ENCODE peak calls at places on chromosomes 16 and 17, in five cellular contexts. X, U, Y, E and L are unnamed samples.

GRCh38 chr16:69888005-69888560 is 63.1 kb upstream of the CLEC18A start:
- DNase-seq in E (no peak), U (no peak), X (no peak), Y (no peak), L (no peak)

GRCh38 chr17:29699283-29699682 is 76.6 kb upstream of the CORO6 start:
- DNase-seq in X (no peak), Y (no peak), U (no peak), E (no peak), L (no peak)

GRCh38 chr16:87484487-87485331 is 8.1 kb downstream of the ZCCHC14 start:
- DNase-seq in E (no peak), X (no peak), U (no peak), Y (no peak), L (no peak)

GRCh38 chr16:72937916-72938315 is 110.0 kb downstream of the ZFHX3 start:
- DNase-seq in U (no peak), Y (no peak), E (no peak), X (peak; percentile 27), L (no peak)

GRCh38 chr17:74776990-74777389 is 845 bp upstream of the NAT9 start:
- DNase-seq in X (no peak), E (no peak), U (no peak), Y (no peak), L (no peak)

GRCh38 chr17:75814900-75815373 is 29.3 kb downstream of the UNC13D start:
- DNase-seq in E (no peak), U (peak; percentile 24), Y (no peak), X (no peak), L (no peak)

GRCh38 chr17:75826561-75827290 is 17.5 kb downstream of the UNC13D start:
- DNase-seq in X (no peak), Y (no peak), U (no peak), E (no peak), L (no peak)

GRCh38 chr17:76262732-76263344 is 2.3 kb upstream of the UBALD2 start:
- DNase-seq in E (no peak), Y (no peak), X (peak; percentile 85), U (peak; percentile 40), L (no peak)

GRCh38 chr16:72124761-72125634 is 31.4 kb downstream of the DHX38 start:
- DNase-seq in E (peak; percentile 29), U (peak; percentile 61), X (peak; percentile 86), Y (peak; percentile 79), L (peak; percentile 19)

GRCh38 chr16:55809386-55809785 is 23.5 kb downstream of the CES1 start:
- DNase-seq in Y (no peak), U (no peak), X (no peak), E (no peak), L (no peak)

GRCh38 chr16:23215435-23215834 is 32.9 kb downstream of the SCNN1G start:
- DNase-seq in Y (no peak), X (no peak), E (no peak), U (no peak), L (no peak)

GRCh38 chr17:49809056-49809455 is 20.6 kb downstream of the KAT7 start:
- DNase-seq in Y (no peak), X (no peak), U (no peak), E (no peak), L (no peak)

GRCh38 chr16:78628526-78628925 is 529.1 kb downstream of the WWOX start:
- DNase-seq in Y (no peak), E (no peak), X (no peak), U (no peak), L (no peak)

GRCh38 chr16:68066763-68067162 is 18.4 kb upstream of the NFATC3 start:
- DNase-seq in E (no peak), U (no peak), X (no peak), Y (no peak), L (no peak)

GRCh38 chr16:28210979-28211505 is 723 bp downstream of the XPO6 start:
- DNase-seq in X (peak; percentile 81), Y (peak; percentile 47), U (peak; percentile 79), E (peak; percentile 47), L (peak; percentile 43)

GRCh38 chr17:30235386-30236296 is at the start of gene SLC6A4:
- DNase-seq in Y (no peak), E (no peak), U (no peak), X (no peak), L (no peak)

GRCh38 chr16:86664518-86665318 is 86.4 kb downstream of the FOXL1 start:
- DNase-seq in Y (no peak), E (no peak), X (peak; percentile 82), U (no peak), L (no peak)

GRCh38 chr17:7215652-7216139 is 3.9 kb downstream of the DLG4 start:
- DNase-seq in U (no peak), E (no peak), X (no peak), Y (no peak), L (no peak)

GRCh38 chr16:50440991-50441390 is 72.2 kb upstream of the BRD7 start:
- DNase-seq in Y (no peak), U (no peak), E (no peak), X (no peak), L (no peak)

GRCh38 chr17:79778504-79779087 is 648 bp downstream of the CBX2 start:
- DNase-seq in U (peak; percentile 60), E (no peak), Y (peak; percentile 61), X (no peak), L (no peak)

GRCh38 chr17:58085039-58085715 is 2.0 kb downstream of the DYNLL2 start:
- DNase-seq in Y (no peak), U (no peak), X (no peak), E (no peak), L (no peak)

GRCh38 chr17:50406578-50406977 is 9.3 kb upstream of the LRRC59 start:
- DNase-seq in Y (no peak), E (no peak), X (no peak), U (no peak), L (no peak)

GRCh38 chr16:8773537-8773936 is 23.9 kb downstream of the TMEM186 start:
- DNase-seq in U (no peak), X (no peak), E (no peak), Y (no peak), L (no peak)

GRCh38 chr16:23836404-23837291 is 865 bp downstream of the PRKCB start:
- DNase-seq in E (peak; percentile 52), Y (no peak), U (peak; percentile 50), X (peak; percentile 57), L (peak; percentile 47)

GRCh38 chr16:29883987-29884386 is 15.4 kb downstream of the SEZ6L2 start:
- DNase-seq in U (no peak), X (no peak), E (no peak), Y (no peak), L (no peak)

GRCh38 chr16:57559075-57559790 is 16.8 kb downstream of the ADGRG5 start:
- DNase-seq in Y (no peak), U (no peak), E (no peak), X (no peak), L (no peak)

GRCh38 chr16:89534147-89534788 is 26.1 kb downstream of the SPG7 start:
- DNase-seq in X (no peak), U (no peak), Y (no peak), E (peak; percentile 40), L (peak; percentile 17)

GRCh38 chr17:59174671-59175070 is 19.1 kb downstream of the PRR11 start:
- DNase-seq in U (no peak), X (no peak), E (no peak), Y (no peak), L (no peak)

GRCh38 chr16:69448470-69449193 is 24.2 kb downstream of the CYB5B start:
- DNase-seq in E (no peak), Y (peak; percentile 13), U (no peak), X (no peak), L (no peak)